ENCODE peak calls at places on chromosomes 11 and 22, in eight cellular contexts. One of them, this sample, is unnamed.

GRCh38 chr11:110297082-110297725 is 790 bp upstream of the RDX start:
- DNase-seq in effector memory CD8-positive, alpha-beta T cell: no peak
- DNase-seq in T-helper 17 cell: no peak
- DNase-seq in sciatic nerve: no peak
- DNase-seq in SK-MEL-5: no peak
- DNase-seq in stimulated activated CD4-positive, alpha-beta T cell treated with anti-CD3 and anti-CD28 coated beads, Interleukin-15, amount 100 ng/mL, for 48 hours: no peak
- DNase-seq in fibroblast of the aortic adventitia: peak
- DNase-seq in HCT116: no peak
- DNase-seq in this sample: no peak

GRCh38 chr11:131005829-131006228 is 89.5 kb upstream of the SNX19 start:
- DNase-seq in effector memory CD8-positive, alpha-beta T cell: no peak
- DNase-seq in T-helper 17 cell: no peak
- DNase-seq in sciatic nerve: no peak
- DNase-seq in SK-MEL-5: no peak
- DNase-seq in stimulated activated CD4-positive, alpha-beta T cell treated with anti-CD3 and anti-CD28 coated beads, Interleukin-15, amount 100 ng/mL, for 48 hours: no peak
- DNase-seq in fibroblast of the aortic adventitia: no peak
- DNase-seq in HCT116: no peak
- DNase-seq in this sample: no peak

GRCh38 chr11:37595845-37596244 is 997.8 kb upstream of the RAG2 start:
- DNase-seq in effector memory CD8-positive, alpha-beta T cell: no peak
- DNase-seq in T-helper 17 cell: no peak
- DNase-seq in sciatic nerve: no peak
- DNase-seq in SK-MEL-5: no peak
- DNase-seq in stimulated activated CD4-positive, alpha-beta T cell treated with anti-CD3 and anti-CD28 coated beads, Interleukin-15, amount 100 ng/mL, for 48 hours: no peak
- DNase-seq in fibroblast of the aortic adventitia: no peak
- DNase-seq in HCT116: no peak
- DNase-seq in this sample: no peak

GRCh38 chr11:95512177-95512576 is 277.4 kb downstream of the FAM76B start:
- DNase-seq in effector memory CD8-positive, alpha-beta T cell: no peak
- DNase-seq in T-helper 17 cell: no peak
- DNase-seq in sciatic nerve: no peak
- DNase-seq in SK-MEL-5: no peak
- DNase-seq in stimulated activated CD4-positive, alpha-beta T cell treated with anti-CD3 and anti-CD28 coated beads, Interleukin-15, amount 100 ng/mL, for 48 hours: no peak
- DNase-seq in fibroblast of the aortic adventitia: peak
- DNase-seq in HCT116: no peak
- DNase-seq in this sample: no peak

GRCh38 chr11:3126207-3126865 is 38.8 kb downstream of the OSBPL5 start:
- DNase-seq in effector memory CD8-positive, alpha-beta T cell: no peak
- DNase-seq in T-helper 17 cell: peak
- DNase-seq in sciatic nerve: peak
- DNase-seq in SK-MEL-5: no peak
- DNase-seq in stimulated activated CD4-positive, alpha-beta T cell treated with anti-CD3 and anti-CD28 coated beads, Interleukin-15, amount 100 ng/mL, for 48 hours: no peak
- DNase-seq in fibroblast of the aortic adventitia: no peak
- DNase-seq in HCT116: peak
- DNase-seq in this sample: no peak

GRCh38 chr22:45019861-45020655 is 10.3 kb upstream of the PHF21B start:
- DNase-seq in effector memory CD8-positive, alpha-beta T cell: no peak
- DNase-seq in T-helper 17 cell: no peak
- DNase-seq in sciatic nerve: no peak
- DNase-seq in SK-MEL-5: no peak
- DNase-seq in stimulated activated CD4-positive, alpha-beta T cell treated with anti-CD3 and anti-CD28 coated beads, Interleukin-15, amount 100 ng/mL, for 48 hours: no peak
- DNase-seq in fibroblast of the aortic adventitia: no peak
- DNase-seq in HCT116: no peak
- DNase-seq in this sample: no peak

GRCh38 chr11:121236115-121237001 is 56.2 kb upstream of the SC5D start:
- DNase-seq in effector memory CD8-positive, alpha-beta T cell: no peak
- DNase-seq in T-helper 17 cell: no peak
- DNase-seq in sciatic nerve: no peak
- DNase-seq in SK-MEL-5: no peak
- DNase-seq in stimulated activated CD4-positive, alpha-beta T cell treated with anti-CD3 and anti-CD28 coated beads, Interleukin-15, amount 100 ng/mL, for 48 hours: no peak
- DNase-seq in fibroblast of the aortic adventitia: peak
- DNase-seq in HCT116: no peak
- DNase-seq in this sample: no peak

GRCh38 chr22:19821523-19822300 is 33.0 kb downstream of the GNB1L start:
- DNase-seq in effector memory CD8-positive, alpha-beta T cell: no peak
- DNase-seq in T-helper 17 cell: no peak
- DNase-seq in sciatic nerve: peak
- DNase-seq in SK-MEL-5: no peak
- DNase-seq in stimulated activated CD4-positive, alpha-beta T cell treated with anti-CD3 and anti-CD28 coated beads, Interleukin-15, amount 100 ng/mL, for 48 hours: no peak
- DNase-seq in fibroblast of the aortic adventitia: no peak
- DNase-seq in HCT116: no peak
- DNase-seq in this sample: no peak

GRCh38 chr11:69718912-69719311 is 15.1 kb upstream of the FGF19 start:
- DNase-seq in effector memory CD8-positive, alpha-beta T cell: no peak
- DNase-seq in T-helper 17 cell: no peak
- DNase-seq in sciatic nerve: no peak
- DNase-seq in SK-MEL-5: no peak
- DNase-seq in stimulated activated CD4-positive, alpha-beta T cell treated with anti-CD3 and anti-CD28 coated beads, Interleukin-15, amount 100 ng/mL, for 48 hours: no peak
- DNase-seq in fibroblast of the aortic adventitia: no peak
- DNase-seq in HCT116: no peak
- DNase-seq in this sample: no peak

GRCh38 chr11:14422814-14423182 is 63.8 kb upstream of the RRAS2 start:
- DNase-seq in effector memory CD8-positive, alpha-beta T cell: no peak
- DNase-seq in T-helper 17 cell: no peak
- DNase-seq in sciatic nerve: no peak
- DNase-seq in SK-MEL-5: no peak
- DNase-seq in stimulated activated CD4-positive, alpha-beta T cell treated with anti-CD3 and anti-CD28 coated beads, Interleukin-15, amount 100 ng/mL, for 48 hours: no peak
- DNase-seq in fibroblast of the aortic adventitia: no peak
- DNase-seq in HCT116: no peak
- DNase-seq in this sample: no peak

GRCh38 chr11:44567876-44568256 is 2.4 kb downstream of the CD82 start:
- DNase-seq in effector memory CD8-positive, alpha-beta T cell: no peak
- DNase-seq in T-helper 17 cell: no peak
- DNase-seq in sciatic nerve: no peak
- DNase-seq in SK-MEL-5: no peak
- DNase-seq in stimulated activated CD4-positive, alpha-beta T cell treated with anti-CD3 and anti-CD28 coated beads, Interleukin-15, amount 100 ng/mL, for 48 hours: no peak
- DNase-seq in fibroblast of the aortic adventitia: no peak
- DNase-seq in HCT116: no peak
- DNase-seq in this sample: no peak

GRCh38 chr22:27556371-27556770 is 245.2 kb downstream of the MN1 start:
- DNase-seq in effector memory CD8-positive, alpha-beta T cell: no peak
- DNase-seq in T-helper 17 cell: no peak
- DNase-seq in sciatic nerve: no peak
- DNase-seq in SK-MEL-5: no peak
- DNase-seq in stimulated activated CD4-positive, alpha-beta T cell treated with anti-CD3 and anti-CD28 coated beads, Interleukin-15, amount 100 ng/mL, for 48 hours: no peak
- DNase-seq in fibroblast of the aortic adventitia: no peak
- DNase-seq in HCT116: no peak
- DNase-seq in this sample: no peak

GRCh38 chr22:24284747-24285203 is 14.1 kb downstream of the SPECC1L start:
- DNase-seq in effector memory CD8-positive, alpha-beta T cell: no peak
- DNase-seq in T-helper 17 cell: no peak
- DNase-seq in sciatic nerve: no peak
- DNase-seq in SK-MEL-5: no peak
- DNase-seq in stimulated activated CD4-positive, alpha-beta T cell treated with anti-CD3 and anti-CD28 coated beads, Interleukin-15, amount 100 ng/mL, for 48 hours: no peak
- DNase-seq in fibroblast of the aortic adventitia: peak
- DNase-seq in HCT116: peak
- DNase-seq in this sample: no peak